ENCODE peak calls at places on chromosome X, in nine cellular contexts. S is globus pallidus; J is GM19239; Q is WTC11; P is M059J; O is stimulated activated CD8-positive, alpha-beta memory T cell treated with anti-CD3 and anti-CD28 coated beads, Interleukin-4, amount 100 ng/mL, for 1 hour; B is lung microvascular endothelial cell; X is ELR; R is right cardiac atrium. H is an unnamed sample.

GRCh38 chrX:1453390-1453783 is 678 bp upstream of the ASMTL start:
- DNase-seq in S (no peak), J (no peak), Q (no peak), P (peak; percentile 63), O (peak; percentile 42), B (no peak), X (no peak), R (no peak), H (no peak)

GRCh38 chrX:11611965-11612364 is 53.8 kb downstream of the ARHGAP6 start:
- DNase-seq in S (no peak), J (no peak), Q (no peak), P (no peak), O (no peak), B (no peak), X (no peak), R (no peak), H (no peak)

GRCh38 chrX:52422884-52423283 is 54.1 kb downstream of the XAGE2 start:
- DNase-seq in S (no peak), J (no peak), Q (no peak), P (peak; percentile 45), O (no peak), B (no peak), X (peak; percentile 70), R (no peak), H (peak; percentile 35)

GRCh38 chrX:19565605-19566004 is 50.3 kb upstream of the MAP3K15 start:
- DNase-seq in S (no peak), J (no peak), Q (no peak), P (no peak), O (no peak), B (no peak), X (no peak), R (no peak), H (no peak)

GRCh38 chrX:37380920-37381319 is 31.8 kb downstream of the PRRG1 start:
- DNase-seq in S (no peak), J (no peak), Q (no peak), P (peak; percentile 91), O (no peak), B (peak; percentile 88), X (peak; percentile 69), R (no peak), H (peak; percentile 81)

GRCh38 chrX:79366888-79367749 is at the start of gene ITM2A:
- DNase-seq in S (peak; percentile 33), J (no peak), Q (peak; percentile 55), P (no peak), O (peak; percentile 23), B (peak; percentile 6), X (no peak), R (peak; percentile 64), H (no peak)

GRCh38 chrX:75746891-75747639 is 38.0 kb downstream of the MAGEE2 start:
- DNase-seq in S (no peak), J (peak; percentile 9), Q (peak; percentile 18), P (peak; percentile 15), O (no peak), B (peak; percentile 21), X (peak; percentile 20), R (peak; percentile 55), H (peak; percentile 9)

GRCh38 chrX:138031715-138032114 is 465.8 kb downstream of the ZIC3 start:
- DNase-seq in S (no peak), J (no peak), Q (no peak), P (no peak), O (no peak), B (no peak), X (no peak), R (no peak), H (no peak)

GRCh38 chrX:99705696-99706095 is 704.4 kb downstream of the PCDH19 start:
- DNase-seq in S (no peak), J (no peak), Q (no peak), P (no peak), O (no peak), B (no peak), X (no peak), R (no peak), H (peak; percentile 67)

GRCh38 chrX:65035451-65035779 is 59.2 kb upstream of the ZC4H2 start:
- DNase-seq in S (no peak), J (no peak), Q (peak; percentile 20), P (no peak), O (no peak), B (no peak), X (peak; percentile 29), R (peak; percentile 18), H (no peak)

GRCh38 chrX:38262715-38263620 is 42.3 kb upstream of the SRPX start:
- DNase-seq in S (no peak), J (no peak), Q (no peak), P (no peak), O (no peak), B (no peak), X (no peak), R (no peak), H (no peak)

GRCh38 chrX:97704881-97705280 is 821.2 kb downstream of the RPA4 start:
- DNase-seq in S (no peak), J (no peak), Q (no peak), P (no peak), O (no peak), B (no peak), X (no peak), R (no peak), H (no peak)